ENCODE peak calls at places on chromosomes 13 and 19, in five cellular contexts. A is cardiac fibroblast; M is ecto neural progenitor cell; S is CD8-positive, alpha-beta memory T cell; E is activated naive CD8-positive, alpha-beta T cell treated with anti-CD3 and anti-CD28 coated beads, Interleukin-2, amount 50 U/mL, for 24 hours. P is an unnamed sample.

GRCh38 chr13:24274452-24274971 is 34.9 kb upstream of the C1QTNF9 start:
- DNase-seq in M (no peak), A (peak), S (peak), E (peak), P (peak)

GRCh38 chr13:97429681-97430081 is 4.3 kb upstream of the RAP2A start:
- DNase-seq in E (no peak), M (no peak), A (peak), S (no peak), P (no peak)

GRCh38 chr13:71877280-71877653 is 10.3 kb upstream of the DACH1 start:
- DNase-seq in E (no peak), M (peak), S (no peak), A (no peak), P (no peak)

GRCh38 chr13:30679483-30680330 is 55.6 kb upstream of the ALOX5AP start:
- DNase-seq in E (no peak), S (peak), M (no peak), A (peak), P (peak)

GRCh38 chr13:48579167-48579918 is 46.5 kb upstream of the RCBTB2 start:
- DNase-seq in E (no peak), A (no peak), S (no peak), M (no peak), P (no peak)

GRCh38 chr19:1807695-1808394 is 4.2 kb downstream of the ATP8B3 start:
- DNase-seq in S (no peak), E (no peak), A (no peak), M (no peak), P (no peak)

GRCh38 chr19:21586341-21587116 is 81.1 kb downstream of the ZNF429 start:
- DNase-seq in E (peak), A (no peak), M (peak), S (no peak), P (peak)

GRCh38 chr19:41409288-41409687 is 11.7 kb downstream of the BCKDHA start:
- DNase-seq in A (peak), E (no peak), S (no peak), M (no peak), P (no peak)

GRCh38 chr19:58569191-58569942 is 3.8 kb downstream of the MZF1 start:
- DNase-seq in E (no peak), M (no peak), S (no peak), A (no peak), P (no peak)

GRCh38 chr13:26053418-26053980 is 1.7 kb upstream of the SHISA2 start:
- DNase-seq in S (no peak), M (no peak), E (no peak), A (no peak), P (no peak)

GRCh38 chr13:25371608-25372274 is at the start of gene ATP8A2:
- DNase-seq in E (peak), M (peak), A (no peak), S (no peak), P (no peak)

GRCh38 chr13:94704347-94705080 is 7.8 kb downstream of the SOX21 start:
- DNase-seq in S (no peak), E (no peak), M (peak), A (no peak), P (no peak)

GRCh38 chr19:21151460-21151859 is 9.6 kb downstream of the ZNF431 start:
- DNase-seq in M (no peak), E (no peak), A (no peak), S (no peak), P (no peak)

GRCh38 chr13:61275740-61276139 is 139.9 kb downstream of the PCDH20 start:
- DNase-seq in S (no peak), M (no peak), A (no peak), E (no peak), P (no peak)

GRCh38 chr19:8640402-8641004 is 10.1 kb downstream of the NFILZ start:
- DNase-seq in E (no peak), S (no peak), M (no peak), A (peak), P (no peak)

GRCh38 chr19:18204394-18205179 is 745 bp upstream of the RAB3A start:
- DNase-seq in E (peak), M (peak), S (no peak), A (no peak), P (peak)

GRCh38 chr13:21077360-21078353 is 16.3 kb upstream of the LATS2 start:
- DNase-seq in S (no peak), A (no peak), E (no peak), M (no peak), P (no peak)

GRCh38 chr19:42693760-42694350 is 46.4 kb downstream of the PSG3 start:
- DNase-seq in M (no peak), A (peak), E (peak), S (no peak), P (peak)

GRCh38 chr13:43333176-43333575 is 309.8 kb downstream of the DNAJC15 start:
- DNase-seq in E (no peak), M (no peak), S (no peak), A (no peak), P (no peak)

GRCh38 chr19:38617283-38617763 is 430 bp downstream of the MAP4K1 start:
- DNase-seq in M (no peak), S (peak), E (peak), A (no peak), P (peak)

GRCh38 chr19:12788682-12789097 is 2.6 kb upstream of the JUNB start:
- DNase-seq in A (peak), E (peak), M (peak), S (no peak), P (peak)

GRCh38 chr13:105918842-105919741 is 616.4 kb downstream of the EFNB2 start:
- DNase-seq in S (no peak), E (no peak), A (peak), M (no peak), P (no peak)

GRCh38 chr19:23437901-23438300 is 42.6 kb upstream of the ZNF91 start:
- DNase-seq in S (no peak), M (no peak), A (no peak), E (no peak), P (no peak)

GRCh38 chr19:5951338-5951861 is 26.5 kb downstream of the RANBP3 start:
- DNase-seq in E (no peak), A (no peak), M (peak), S (no peak), P (no peak)

GRCh38 chr13:45518525-45519235 is 53.9 kb downstream of the COG3 start:
- DNase-seq in S (no peak), M (no peak), A (peak), E (no peak), P (peak)

GRCh38 chr19:33005440-33005839 is 33.4 kb downstream of the FAAP24 start:
- DNase-seq in S (no peak), E (no peak), M (no peak), A (no peak), P (no peak)

GRCh38 chr13:64684108-64684507 is 2546.0 kb downstream of the PCDH9 start:
- DNase-seq in A (no peak), M (no peak), E (no peak), S (no peak), P (no peak)

GRCh38 chr19:43519436-43520088 is 7.4 kb downstream of the ETHE1 start:
- DNase-seq in A (peak), S (peak), M (peak), E (peak), P (peak)

GRCh38 chr19:47230122-47230920 is 678 bp downstream of the BBC3 start:
- DNase-seq in A (peak), E (peak), M (peak), S (peak), P (peak)

GRCh38 chr19:15641901-15642491 is 1.3 kb downstream of the CYP4F3 start:
- DNase-seq in A (no peak), E (no peak), S (no peak), M (no peak), P (no peak)

GRCh38 chr13:84192125-84192524 is 309.9 kb upstream of the SLITRK1 start:
- DNase-seq in M (no peak), S (no peak), A (peak), E (no peak), P (no peak)

GRCh38 chr13:62964522-62964921 is 1548.9 kb upstream of the PCDH20 start:
- DNase-seq in E (no peak), S (no peak), A (no peak), M (no peak), P (no peak)

GRCh38 chr19:36489920-36490415 is 607 bp upstream of the ZNF566 start:
- DNase-seq in A (peak), M (no peak), S (no peak), E (peak), P (peak)

GRCh38 chr19:38506723-38507550 is 73.4 kb downstream of the RYR1 start:
- DNase-seq in E (peak), M (peak), S (peak), A (peak), P (peak)

GRCh38 chr13:73040968-73041580 is 17.7 kb upstream of the KLF5 start:
- DNase-seq in M (no peak), E (no peak), S (no peak), A (no peak), P (no peak)

GRCh38 chr19:17513801-17514200 is 2.4 kb downstream of the PGLS start:
- DNase-seq in M (no peak), E (no peak), S (no peak), A (no peak), P (no peak)